ENCODE peak calls at places on chromosome X, in four cellular contexts. E is IMR-90, Z is K562, D is A549. Q is an unnamed sample.

GRCh38 chrX:10988653-10989052 is 122.5 kb upstream of the HCCS start:
- DNase-seq in D (no peak), Z (no peak), E (no peak), Q (no peak)

GRCh38 chrX:77436682-77437081 is 10.5 kb upstream of the FGF16 start:
- DNase-seq in D (peak), Z (no peak), E (peak), Q (no peak)

GRCh38 chrX:111164728-111165127 is 68.7 kb downstream of the PAK3 start:
- DNase-seq in E (peak), Z (no peak), D (peak), Q (no peak)

GRCh38 chrX:153494061-153494460 is 719 bp upstream of the BGN start:
- DNase-seq in Z (no peak), E (peak), D (no peak), Q (no peak)

GRCh38 chrX:129493643-129494042 is 29.6 kb downstream of the SMARCA1 start:
- DNase-seq in E (peak), D (no peak), Z (no peak), Q (no peak)

GRCh38 chrX:38060331-38060878 is 54.1 kb downstream of the SYTL5 start:
- DNase-seq in Z (no peak), D (no peak), E (no peak), Q (no peak)

GRCh38 chrX:112163916-112164315 is 81.3 kb upstream of the TRPC5 start:
- DNase-seq in Z (no peak), E (peak), D (no peak), Q (no peak)

GRCh38 chrX:9122504-9123245 is 88.7 kb upstream of the FAM9B start:
- DNase-seq in D (no peak), Z (no peak), E (peak), Q (no peak)

GRCh38 chrX:121863976-121864375 is 816.6 kb downstream of the GLUD2 start:
- DNase-seq in E (no peak), D (no peak), Z (no peak), Q (no peak)

GRCh38 chrX:9737363-9737762 is 28.3 kb downstream of the GPR143 start:
- DNase-seq in E (no peak), Z (no peak), D (no peak), Q (no peak)

GRCh38 chrX:149040873-149041535 is 464.1 kb downstream of the IDS start:
- DNase-seq in E (no peak), D (peak), Z (no peak), Q (no peak)

GRCh38 chrX:110218591-110218990 is 99.3 kb downstream of the AMMECR1 start:
- DNase-seq in D (peak), Z (no peak), E (peak), Q (no peak)

GRCh38 chrX:123779908-123780396 is 47.1 kb upstream of the THOC2 start:
- DNase-seq in E (no peak), Z (no peak), D (peak), Q (no peak)

GRCh38 chrX:128020701-128021100 is 31.5 kb downstream of the ACTRT1 start:
- DNase-seq in Z (no peak), E (peak), D (peak), Q (no peak)

GRCh38 chrX:154465601-154466000 is 7.5 kb downstream of the PLXNA3 start:
- DNase-seq in Z (no peak), D (no peak), E (no peak), Q (no peak)

GRCh38 chrX:130793966-130794365 is 109.0 kb downstream of the ENOX2 start:
- DNase-seq in D (no peak), Z (no peak), E (no peak), Q (no peak)

GRCh38 chrX:54452920-54453319 is 12.7 kb downstream of the TSR2 start:
- DNase-seq in Z (peak), D (peak), E (peak), Q (no peak)

GRCh38 chrX:50736651-50737050 is 77.3 kb downstream of the SHROOM4 start:
- DNase-seq in Z (no peak), D (no peak), E (no peak), Q (no peak)

GRCh38 chrX:19512359-19512758 is 2.9 kb downstream of the MAP3K15 start:
- DNase-seq in D (no peak), Z (no peak), E (no peak), Q (no peak)

GRCh38 chrX:19513383-19513782 is 1.9 kb downstream of the MAP3K15 start:
- DNase-seq in D (no peak), Z (no peak), E (peak), Q (no peak)

GRCh38 chrX:19512961-19513360 is 2.3 kb downstream of the MAP3K15 start:
- DNase-seq in D (no peak), Z (no peak), E (no peak), Q (no peak)

GRCh38 chrX:19515615-19516105 is 352 bp upstream of the MAP3K15 start:
- DNase-seq in Z (no peak), D (peak), E (no peak), Q (no peak)

DNA sequence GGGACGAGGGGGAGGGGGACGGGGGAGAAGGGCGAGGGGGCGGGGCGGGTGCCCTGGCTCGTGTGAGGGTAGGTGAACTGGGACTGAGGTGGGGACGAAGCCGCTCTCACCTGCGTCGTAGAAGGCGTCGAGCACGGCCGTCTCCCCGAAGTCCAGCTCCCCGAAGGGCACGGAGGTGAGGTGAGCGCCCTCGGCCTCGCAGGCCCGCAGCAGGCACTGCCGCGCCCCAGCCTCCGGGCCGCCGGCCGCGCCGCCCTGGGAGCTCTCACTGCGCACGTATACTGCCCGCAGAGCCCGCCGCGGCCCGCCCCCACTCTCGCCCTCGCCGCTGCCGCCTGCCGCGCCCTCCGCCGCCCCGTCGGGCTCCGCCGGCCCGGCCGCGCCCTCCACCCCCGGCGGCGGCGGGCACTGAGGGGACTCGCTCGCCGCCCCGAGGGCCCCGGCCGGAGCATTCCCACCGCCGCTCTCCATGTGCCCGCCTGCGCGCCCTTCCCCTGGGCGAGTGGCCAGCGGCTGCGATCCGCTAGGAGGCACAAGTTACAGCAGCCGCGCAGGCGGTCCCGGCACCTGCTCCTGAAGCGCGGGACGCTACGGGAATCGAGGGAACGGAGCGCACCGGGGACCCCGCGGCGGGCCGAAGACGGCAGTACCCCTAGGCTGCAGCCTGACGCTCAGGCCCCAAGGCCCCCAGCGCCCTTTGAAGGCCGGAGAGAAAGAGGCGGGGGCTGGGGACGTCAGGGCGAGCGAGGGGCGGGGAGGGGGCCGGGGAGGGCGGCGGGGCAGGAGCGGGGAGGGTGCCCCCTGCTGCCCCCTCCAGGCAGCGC is at the start of gene MAP3K15:
- DNase-seq in E (no peak), D (peak), Z (peak), Q (no peak)
- TF ChIP-seq SMC3 in E (no peak), D (peak), Z (no peak), Q (no peak)

DNA sequence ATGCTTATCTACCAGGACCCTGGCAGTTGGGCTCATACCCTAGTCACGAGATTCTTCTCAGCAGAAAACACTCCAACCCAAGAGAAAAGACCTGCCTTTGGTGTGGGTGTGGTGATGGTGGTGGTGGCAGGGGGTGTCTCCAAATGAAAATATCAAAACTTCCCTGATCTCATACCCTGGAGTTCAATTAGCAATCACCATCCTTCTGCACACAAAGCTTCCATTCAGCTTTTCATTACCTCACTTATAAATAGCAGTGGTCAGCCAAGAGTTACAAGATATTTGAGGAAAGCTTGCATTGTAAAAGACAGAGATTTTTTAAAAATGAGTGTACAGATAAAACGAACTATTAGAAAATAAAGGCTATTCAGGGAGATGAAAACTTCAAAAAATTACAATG is 580.8 kb upstream of the MAGEB2 start:
- DNase-seq in Z (no peak), D (no peak), E (peak), Q (no peak)
- TF ChIP-seq SMC3 in Z (no peak), D (no peak), E (no peak), Q (no peak)

GRCh38 chrX:48761674-48762471 is at the start of gene GLOD5:
- DNase-seq in D (peak), E (no peak), Z (peak), Q (no peak)
- TF ChIP-seq SMC3 in D (peak), E (peak), Z (peak), Q (no peak)

DNA sequence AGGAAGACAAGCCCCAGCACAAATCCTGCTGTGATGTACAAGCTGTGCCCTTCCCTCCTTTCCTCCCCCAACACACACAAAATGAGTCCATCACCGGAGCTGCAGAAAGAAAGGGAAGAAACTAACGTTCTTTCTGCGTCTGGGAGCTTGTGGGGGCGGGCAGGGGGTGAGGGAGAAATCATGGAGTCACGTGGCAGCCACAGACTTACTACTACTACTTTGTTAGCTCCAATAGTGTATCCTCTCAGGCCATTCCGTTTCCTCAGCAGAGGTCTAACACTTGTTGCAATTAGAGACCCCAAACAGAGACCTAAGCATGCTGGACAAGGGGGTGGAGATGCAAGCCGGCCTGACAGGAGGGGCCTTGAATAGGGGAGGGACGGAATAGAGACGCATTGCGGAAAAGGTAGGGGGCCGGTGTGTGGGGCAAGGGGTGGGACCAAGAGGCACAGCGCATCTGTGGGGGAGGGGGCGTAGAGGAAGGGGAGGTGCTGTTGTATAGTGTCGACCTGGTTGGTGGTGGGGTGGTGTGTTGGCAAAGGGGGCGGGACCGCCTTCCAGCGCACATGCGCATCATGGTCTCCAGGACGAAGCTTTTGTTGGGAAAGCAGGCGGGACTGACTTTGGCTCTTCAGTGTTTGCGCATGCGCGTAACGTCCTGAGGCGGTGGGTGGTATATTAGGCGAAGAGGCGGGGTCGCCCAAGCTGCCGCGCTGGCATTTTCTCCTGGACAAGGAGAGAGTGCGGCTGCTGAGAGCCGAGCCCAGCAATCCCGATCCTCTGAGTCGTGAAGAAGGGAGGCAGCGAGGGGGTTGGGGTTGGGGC is at the start of gene MAGED1:
- DNase-seq in Z (no peak), D (peak), E (peak), Q (peak)
- TF ChIP-seq SMC3 in Z (no peak), D (no peak), E (no peak), Q (no peak)

GRCh38 chrX:43958529-43958928 is 14.7 kb downstream of the NDP start:
- DNase-seq in Z (peak), E (peak), D (peak), Q (peak)

GRCh38 chrX:43964936-43965335 is 8.3 kb downstream of the NDP start:
- DNase-seq in Z (no peak), D (no peak), E (no peak), Q (no peak)

GRCh38 chrX:43961699-43962098 is 11.5 kb downstream of the NDP start:
- DNase-seq in D (peak), E (no peak), Z (peak), Q (no peak)

GRCh38 chrX:43963726-43964125 is 9.5 kb downstream of the NDP start:
- DNase-seq in E (no peak), D (no peak), Z (no peak), Q (no peak)

GRCh38 chrX:43962636-43963035 is 10.6 kb downstream of the NDP start:
- DNase-seq in Z (no peak), E (no peak), D (no peak), Q (no peak)
- TF ChIP-seq SMC3 in Z (no peak), E (no peak), D (no peak), Q (no peak)

GRCh38 chrX:1483843-1484637 is 31.3 kb upstream of the ASMTL start:
- DNase-seq in E (no peak), D (no peak), Z (no peak), Q (peak)

GRCh38 chrX:1484638-1485019 is 31.9 kb upstream of the ASMTL start:
- DNase-seq in Z (no peak), D (no peak), E (no peak), Q (no peak)

GRCh38 chrX:1485033-1485432 is 32.3 kb upstream of the ASMTL start:
- DNase-seq in D (no peak), Z (no peak), E (no peak), Q (no peak)

GRCh38 chrX:1480082-1480785 is 27.5 kb upstream of the ASMTL start:
- DNase-seq in Z (no peak), E (no peak), D (no peak), Q (no peak)

GRCh38 chrX:1481636-1482529 is 29.2 kb upstream of the ASMTL start:
- DNase-seq in D (peak), E (peak), Z (no peak), Q (peak)
- TF ChIP-seq SMC3 in D (no peak), E (no peak), Z (no peak), Q (peak)

DNA sequence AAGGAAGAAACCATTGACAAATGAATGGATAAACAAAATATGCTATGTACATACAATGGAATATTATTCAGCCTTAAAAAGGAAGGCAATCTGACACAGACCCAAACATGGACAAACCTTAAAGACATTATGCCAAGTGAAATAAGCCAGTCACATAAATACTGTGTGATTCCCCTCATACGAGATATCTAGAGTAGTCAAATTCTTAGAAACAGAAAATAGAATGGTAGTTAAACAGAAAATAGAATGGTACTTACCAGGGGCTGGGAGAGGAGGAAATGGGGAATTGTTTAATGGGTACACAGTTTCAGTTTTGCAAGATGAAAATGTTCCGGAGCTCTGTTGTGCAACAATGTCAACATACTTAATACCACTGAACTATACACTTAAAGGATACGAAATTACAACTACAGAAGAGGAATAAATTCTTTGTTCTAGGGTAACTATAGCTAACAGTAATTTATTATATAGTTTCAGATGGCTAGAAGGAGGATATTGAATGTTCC is 47.8 kb upstream of the DUSP21 start:
- DNase-seq in E (no peak), D (no peak), Z (no peak), Q (peak)
- TF ChIP-seq SMC3 in E (no peak), D (no peak), Z (no peak), Q (no peak)

DNA sequence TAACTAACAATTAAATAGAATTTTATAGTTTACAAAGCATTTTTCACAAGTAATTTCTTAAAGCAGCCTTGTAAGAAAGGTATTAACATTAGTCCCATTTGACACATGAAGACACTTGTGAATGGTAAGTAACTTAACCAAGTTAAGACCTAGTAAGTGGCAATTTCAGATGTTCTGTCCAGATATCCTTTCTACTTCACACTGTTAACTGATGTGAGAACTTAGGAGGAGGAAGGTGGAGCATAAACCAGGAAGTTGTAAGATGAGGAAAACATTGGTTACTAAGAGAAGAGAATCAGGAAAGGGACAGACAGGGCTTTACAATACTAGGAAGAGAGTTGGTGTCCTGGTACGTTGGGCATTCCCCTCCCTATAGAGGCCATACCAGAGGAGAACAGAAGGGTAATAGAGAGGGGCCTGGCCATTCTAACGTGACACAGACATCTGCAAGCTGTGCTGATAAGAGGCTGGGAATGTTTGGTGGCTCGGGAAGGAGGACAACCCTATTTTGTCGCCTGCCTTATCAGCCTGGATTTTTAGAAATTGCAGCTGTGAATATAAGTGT is 53.7 kb upstream of the HPRT1 start:
- DNase-seq in Z (peak), D (no peak), E (no peak), Q (no peak)
- TF ChIP-seq SMC3 in Z (no peak), D (no peak), E (no peak), Q (no peak)

GRCh38 chrX:146906166-146906565 is 91.6 kb upstream of the CXorf51A start:
- DNase-seq in Z (no peak), E (no peak), D (no peak), Q (no peak)

GRCh38 chrX:146907391-146908240 is 93.1 kb upstream of the CXorf51A start:
- DNase-seq in E (no peak), D (no peak), Z (no peak), Q (no peak)
- TF ChIP-seq SMC3 in E (no peak), D (no peak), Z (no peak), Q (no peak)